ENCODE peak calls at places on chromosomes 1 and 21, in five cellular contexts. Y is OCI-LY7, X is suprapubic skin, P is tibial artery, E is kidney. A is an unnamed sample.

GRCh38 chr1:234608720-234609527 is 1.1 kb downstream of the IRF2BP2 start:
- DNase-seq in Y (peak; percentile 74), X (peak; percentile 81), P (no peak), E (peak; percentile 90), A (peak; percentile 40)

GRCh38 chr21:41369105-41369914 is 7.5 kb downstream of the MX2 start:
- DNase-seq in Y (peak; percentile 71), X (no peak), P (peak; percentile 66), E (no peak), A (no peak)

GRCh38 chr1:159916240-159917051 is 8.9 kb downstream of the TAGLN2 start:
- DNase-seq in Y (no peak), X (no peak), P (no peak), E (peak; percentile 59), A (peak; percentile 96)

GRCh38 chr1:115874929-115875328 is 34.0 kb upstream of the NHLH2 start:
- DNase-seq in Y (no peak), X (no peak), P (no peak), E (no peak), A (peak; percentile 49)

GRCh38 chr1:171740987-171741871 is 636 bp downstream of the VAMP4 start:
- DNase-seq in Y (peak; percentile 76), X (peak; percentile 73), P (peak; percentile 74), E (no peak), A (peak; percentile 35)

GRCh38 chr1:46813858-46814396 is 15.1 kb downstream of the CYP4B1 start:
- DNase-seq in Y (no peak), X (no peak), P (no peak), E (no peak), A (no peak)

GRCh38 chr1:26353976-26354820 is at the start of gene CRYBG2:
- DNase-seq in Y (no peak), X (no peak), P (no peak), E (no peak), A (no peak)

GRCh38 chr1:51518730-51519047 is 377 bp downstream of the EPS15 start:
- DNase-seq in Y (peak; percentile 67), X (peak; percentile 71), P (peak; percentile 72), E (peak; percentile 90), A (no peak)

GRCh38 chr1:3356827-3357457 is 97.5 kb upstream of the ARHGEF16 start:
- DNase-seq in Y (no peak), X (no peak), P (no peak), E (no peak), A (no peak)

GRCh38 chr1:171257207-171258052 is 9.1 kb downstream of the FMO1 start:
- DNase-seq in Y (no peak), X (peak; percentile 88), P (no peak), E (peak; percentile 69), A (peak; percentile 62)

GRCh38 chr1:200410566-200410878 is 686 bp upstream of the ZNF281 start:
- DNase-seq in Y (peak; percentile 71), X (no peak), P (no peak), E (no peak), A (no peak)

GRCh38 chr1:150976879-150977694 is 2.5 kb upstream of the CERS2 start:
- DNase-seq in Y (peak; percentile 67), X (peak; percentile 88), P (peak; percentile 96), E (peak; percentile 94), A (no peak)

GRCh38 chr1:213194383-213194782 is 143.3 kb downstream of the RPS6KC1 start:
- DNase-seq in Y (no peak), X (no peak), P (no peak), E (no peak), A (no peak)

GRCh38 chr1:37315236-37315870 is 159.0 kb upstream of the ZC3H12A start:
- DNase-seq in Y (no peak), X (no peak), P (no peak), E (no peak), A (no peak)

GRCh38 chr21:41379901-41380300 is 18.1 kb downstream of the MX2 start:
- DNase-seq in Y (no peak), X (no peak), P (peak; percentile 34), E (no peak), A (no peak)

GRCh38 chr1:212671342-212672031 is 28.2 kb downstream of the BATF3 start:
- DNase-seq in Y (peak; percentile 29), X (no peak), P (peak; percentile 77), E (no peak), A (peak; percentile 45)

GRCh38 chr1:182666736-182667135 is 17.7 kb downstream of the RGS8 start:
- DNase-seq in Y (no peak), X (no peak), P (no peak), E (no peak), A (no peak)

GRCh38 chr1:187276677-187277076 is 447.9 kb downstream of the PLA2G4A start:
- DNase-seq in Y (no peak), X (no peak), P (no peak), E (no peak), A (no peak)

GRCh38 chr21:42593007-42593814 is 60.2 kb upstream of the PDE9A start:
- DNase-seq in Y (peak; percentile 80), X (no peak), P (no peak), E (peak; percentile 87), A (peak; percentile 28)

GRCh38 chr21:46559291-46559983 is 45.4 kb downstream of the S100B start:
- DNase-seq in Y (peak; percentile 71), X (no peak), P (no peak), E (no peak), A (no peak)

GRCh38 chr1:23216771-23217420 is 406 bp downstream of the HTR1D start:
- DNase-seq in Y (peak; percentile 16), X (no peak), P (no peak), E (no peak), A (no peak)

GRCh38 chr21:46183910-46184624 is at the start of gene SPATC1L:
- DNase-seq in Y (peak; percentile 46), X (peak; percentile 72), P (peak; percentile 83), E (peak; percentile 90), A (peak; percentile 91)

GRCh38 chr1:197526736-197527371 is 248.4 kb downstream of the DENND1B start:
- DNase-seq in Y (peak; percentile 61), X (no peak), P (no peak), E (no peak), A (peak; percentile 63)

GRCh38 chr1:24091971-24092482 is 19.9 kb downstream of the MYOM3 start:
- DNase-seq in Y (no peak), X (no peak), P (no peak), E (peak; percentile 52), A (no peak)

GRCh38 chr1:230308039-230308438 is 118.1 kb downstream of the PGBD5 start:
- DNase-seq in Y (no peak), X (peak; percentile 70), P (no peak), E (peak; percentile 96), A (peak; percentile 88)

GRCh38 chr1:33982419-33982818 is 118.5 kb downstream of the HMGB4 start:
- DNase-seq in Y (no peak), X (no peak), P (peak; percentile 13), E (no peak), A (no peak)

GRCh38 chr21:25717491-25718139 is 17.1 kb downstream of the ATP5PF start:
- DNase-seq in Y (no peak), X (no peak), P (no peak), E (no peak), A (peak; percentile 69)

GRCh38 chr1:21536223-21536622 is 27.0 kb downstream of the ALPL start:
- DNase-seq in Y (no peak), X (no peak), P (no peak), E (no peak), A (peak; percentile 95)

GRCh38 chr1:39490596-39491145 is 765 bp upstream of the BMP8A start:
- DNase-seq in Y (no peak), X (no peak), P (no peak), E (peak; percentile 74), A (no peak)

GRCh38 chr1:184664042-184664659 is 90.5 kb downstream of the EDEM3 start:
- DNase-seq in Y (no peak), X (peak; percentile 85), P (peak; percentile 82), E (peak; percentile 90), A (peak; percentile 73)

GRCh38 chr1:10693152-10693496 is 103.3 kb downstream of the CASZ1 start:
- DNase-seq in Y (no peak), X (no peak), P (no peak), E (no peak), A (no peak)

GRCh38 chr1:17673335-17674075 is 81.6 kb upstream of the ACTL8 start:
- DNase-seq in Y (no peak), X (no peak), P (no peak), E (no peak), A (no peak)

GRCh38 chr21:42629856-42630410 is 23.5 kb upstream of the PDE9A start:
- DNase-seq in Y (no peak), X (peak; percentile 28), P (peak; percentile 38), E (peak; percentile 52), A (no peak)

GRCh38 chr1:6233376-6233775 is 2.4 kb downstream of the ICMT start:
- DNase-seq in Y (no peak), X (no peak), P (no peak), E (no peak), A (no peak)

GRCh38 chr1:110336300-110337039 is 2.7 kb upstream of the RBM15 start:
- DNase-seq in Y (no peak), X (no peak), P (no peak), E (no peak), A (peak; percentile 43)

GRCh38 chr1:155254228-155254713 is 1.0 kb downstream of the ENTREP3 start:
- DNase-seq in Y (no peak), X (peak; percentile 71), P (no peak), E (peak; percentile 74), A (no peak)
- H3K4me3 ChIP-seq in Y (peak overlapping the region; percentile 77), X (peak overlapping the region; percentile 94), P (peak overlapping the region; percentile 79), E (peak overlapping the region; percentile 46), A (peak overlapping the region; percentile 84)

DNA sequence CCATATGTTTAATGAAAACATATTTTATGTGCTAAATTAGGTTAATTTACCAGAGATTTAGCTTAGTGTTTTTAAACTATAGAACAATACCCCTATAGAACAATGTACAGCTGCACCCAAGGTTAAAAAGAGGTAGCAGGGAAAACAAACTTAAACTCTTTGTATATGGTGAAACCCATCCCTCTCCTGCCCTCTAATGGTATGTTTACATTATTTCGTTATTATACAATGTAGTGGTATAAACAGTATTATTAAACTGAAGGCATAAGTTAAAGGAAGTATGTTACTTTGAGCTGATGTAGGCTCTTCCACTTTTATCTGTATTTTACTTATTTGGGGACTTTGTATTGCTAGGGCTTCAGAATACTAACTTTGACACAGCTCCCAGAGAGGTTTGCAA is 16.7 kb upstream of the ZYG11A start:
- DNase-seq in Y (peak; percentile 48), X (no peak), P (no peak), E (no peak), A (peak; percentile 4)
- TF ChIP-seq CTCF in Y (peak; percentile 80), X (no peak), P (no peak), E (no peak), A (peak; percentile 10)

GRCh38 chr1:27915082-27915575 is 19.7 kb upstream of the SMPDL3B start:
- DNase-seq in Y (no peak), X (no peak), P (no peak), E (no peak), A (no peak)
- H3K4me3 ChIP-seq in Y (peak overlapping the region; percentile 27), X (peak overlapping the region; percentile 90), P (peak overlapping the region; percentile 79), E (peak overlapping the region; percentile 89), A (peak overlapping the region; percentile 52)

DNA sequence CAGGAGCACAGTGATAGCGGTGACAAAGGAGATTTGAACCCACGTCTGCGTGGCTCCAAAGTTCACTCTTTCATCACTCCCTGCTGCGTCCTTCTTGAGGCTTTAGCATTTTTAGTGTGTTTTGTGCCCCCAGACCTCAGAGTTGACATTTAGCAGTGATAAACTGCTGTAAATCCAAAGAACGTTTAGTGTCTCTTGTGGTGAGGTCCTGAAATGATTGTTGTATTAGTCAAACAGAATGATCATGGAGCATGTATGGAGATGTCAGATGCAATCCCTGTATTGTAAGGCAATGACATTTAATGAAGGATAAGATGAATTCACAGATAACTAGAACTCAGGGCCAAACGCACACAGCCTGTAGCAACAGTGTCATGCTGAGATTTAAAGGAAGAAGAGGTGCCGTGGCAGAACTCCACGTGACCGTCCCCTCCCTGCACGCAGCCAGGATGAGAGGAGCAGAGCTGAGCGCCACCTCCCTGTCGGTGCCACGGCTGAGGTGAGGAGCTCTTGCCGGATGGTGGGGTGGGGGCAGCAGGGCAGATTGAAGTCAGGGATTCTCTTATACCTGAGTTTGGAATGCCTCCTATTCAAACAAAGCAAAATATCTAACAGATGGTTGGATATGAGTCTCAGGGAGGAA is 30.0 kb downstream of the NTPCR start:
- DNase-seq in Y (no peak), X (no peak), P (no peak), E (no peak), A (no peak)
- TF ChIP-seq CTCF in Y (no peak), X (no peak), P (no peak), E (no peak), A (no peak)

A was measured in fibroblast of the aortic adventitia.